ENCODE peak calls at places on chromosomes 3 and 15, in six cellular contexts. One of them, this sample, is unnamed. For H3K27me3, the result is how much of the 10 kb centered on the place peaks cover.

GRCh38 chr15:68644088-68644904 is 65.5 kb downstream of the CORO2B start:
- DNase-seq in naive thymus-derived CD4-positive, alpha-beta T cell: no peak
- DNase-seq in pancreas: no peak
- DNase-seq in mammary epithelial cell: peak
- DNase-seq in endothelial cell of umbilical vein: no peak
- DNase-seq in bronchial epithelial cell: peak
- DNase-seq in this sample: no peak

GRCh38 chr3:5122741-5123706 is 932 bp downstream of the ARL8B start:
- DNase-seq in naive thymus-derived CD4-positive, alpha-beta T cell: no peak
- DNase-seq in pancreas: peak
- DNase-seq in mammary epithelial cell: peak
- DNase-seq in endothelial cell of umbilical vein: peak
- DNase-seq in bronchial epithelial cell: peak
- DNase-seq in this sample: peak

GRCh38 chr3:38521391-38521987 is 25.3 kb downstream of the EXOG start:
- DNase-seq in naive thymus-derived CD4-positive, alpha-beta T cell: peak
- DNase-seq in pancreas: peak
- DNase-seq in mammary epithelial cell: peak
- DNase-seq in endothelial cell of umbilical vein: peak
- DNase-seq in bronchial epithelial cell: peak
- DNase-seq in this sample: peak

GRCh38 chr3:197428117-197428761 is 127.5 kb downstream of the BDH1 start:
- DNase-seq in naive thymus-derived CD4-positive, alpha-beta T cell: no peak
- DNase-seq in pancreas: no peak
- DNase-seq in mammary epithelial cell: peak
- DNase-seq in endothelial cell of umbilical vein: peak
- DNase-seq in bronchial epithelial cell: peak
- DNase-seq in this sample: no peak

GRCh38 chr3:65785065-65785645 is 253.6 kb downstream of the MAGI1 start:
- DNase-seq in naive thymus-derived CD4-positive, alpha-beta T cell: no peak
- DNase-seq in pancreas: no peak
- DNase-seq in mammary epithelial cell: peak
- DNase-seq in endothelial cell of umbilical vein: peak
- DNase-seq in bronchial epithelial cell: peak
- DNase-seq in this sample: no peak

GRCh38 chr15:83110361-83110760 is 2.9 kb downstream of the TM6SF1 start:
- DNase-seq in naive thymus-derived CD4-positive, alpha-beta T cell: no peak
- DNase-seq in pancreas: no peak
- DNase-seq in mammary epithelial cell: no peak
- DNase-seq in endothelial cell of umbilical vein: peak
- DNase-seq in bronchial epithelial cell: no peak
- DNase-seq in this sample: no peak

GRCh38 chr3:60594025-60594424 is 657.2 kb downstream of the FHIT start:
- DNase-seq in naive thymus-derived CD4-positive, alpha-beta T cell: no peak
- DNase-seq in pancreas: peak
- DNase-seq in mammary epithelial cell: peak
- DNase-seq in endothelial cell of umbilical vein: no peak
- DNase-seq in bronchial epithelial cell: peak
- DNase-seq in this sample: no peak

GRCh38 chr3:126998728-126999127 is 15.8 kb downstream of the PLXNA1 start:
- DNase-seq in naive thymus-derived CD4-positive, alpha-beta T cell: no peak
- DNase-seq in pancreas: no peak
- DNase-seq in mammary epithelial cell: no peak
- DNase-seq in endothelial cell of umbilical vein: no peak
- DNase-seq in bronchial epithelial cell: no peak
- DNase-seq in this sample: no peak

GRCh38 chr15:64635486-64635815 is 139.9 kb downstream of the RBPMS2 start:
- DNase-seq in naive thymus-derived CD4-positive, alpha-beta T cell: no peak
- DNase-seq in pancreas: peak
- DNase-seq in mammary epithelial cell: peak
- DNase-seq in endothelial cell of umbilical vein: peak
- DNase-seq in bronchial epithelial cell: peak
- DNase-seq in this sample: peak

GRCh38 chr15:74725241-74725774 is at the start of gene CYP1A1:
- DNase-seq in naive thymus-derived CD4-positive, alpha-beta T cell: no peak
- DNase-seq in pancreas: peak
- DNase-seq in mammary epithelial cell: peak
- DNase-seq in endothelial cell of umbilical vein: no peak
- DNase-seq in bronchial epithelial cell: peak
- DNase-seq in this sample: no peak

GRCh38 chr3:52454235-52454937 is 545 bp upstream of the TNNC1 start:
- DNase-seq in naive thymus-derived CD4-positive, alpha-beta T cell: no peak
- DNase-seq in pancreas: no peak
- DNase-seq in mammary epithelial cell: no peak
- DNase-seq in endothelial cell of umbilical vein: no peak
- DNase-seq in bronchial epithelial cell: no peak
- DNase-seq in this sample: no peak

GRCh38 chr15:40340038-40340739 is 550 bp downstream of the CCDC9B start:
- DNase-seq in naive thymus-derived CD4-positive, alpha-beta T cell: no peak
- DNase-seq in pancreas: peak
- DNase-seq in mammary epithelial cell: no peak
- DNase-seq in endothelial cell of umbilical vein: peak
- DNase-seq in bronchial epithelial cell: no peak
- DNase-seq in this sample: no peak

GRCh38 chr3:23519548-23520208 is 286.1 kb upstream of the UBE2E1 start:
- DNase-seq in naive thymus-derived CD4-positive, alpha-beta T cell: no peak
- DNase-seq in pancreas: no peak
- DNase-seq in mammary epithelial cell: no peak
- DNase-seq in endothelial cell of umbilical vein: no peak
- DNase-seq in bronchial epithelial cell: no peak
- DNase-seq in this sample: no peak

GRCh38 chr15:74901612-74902063 is 5.0 kb downstream of the FAM219B start:
- DNase-seq in naive thymus-derived CD4-positive, alpha-beta T cell: peak
- DNase-seq in pancreas: peak
- DNase-seq in mammary epithelial cell: no peak
- DNase-seq in endothelial cell of umbilical vein: peak
- DNase-seq in bronchial epithelial cell: peak
- DNase-seq in this sample: no peak

GRCh38 chr15:56342653-56343052 is 22.6 kb upstream of the TEX9 start:
- DNase-seq in naive thymus-derived CD4-positive, alpha-beta T cell: no peak
- DNase-seq in pancreas: no peak
- DNase-seq in mammary epithelial cell: peak
- DNase-seq in endothelial cell of umbilical vein: no peak
- DNase-seq in bronchial epithelial cell: peak
- DNase-seq in this sample: no peak

GRCh38 chr3:141740349-141740748 is 2.3 kb downstream of the RNF7 start:
- DNase-seq in naive thymus-derived CD4-positive, alpha-beta T cell: no peak
- DNase-seq in pancreas: no peak
- DNase-seq in mammary epithelial cell: no peak
- DNase-seq in endothelial cell of umbilical vein: peak
- DNase-seq in bronchial epithelial cell: no peak
- DNase-seq in this sample: no peak

GRCh38 chr3:114411292-114411691 is 117.5 kb downstream of the TIGIT start:
- DNase-seq in naive thymus-derived CD4-positive, alpha-beta T cell: no peak
- DNase-seq in pancreas: no peak
- DNase-seq in mammary epithelial cell: no peak
- DNase-seq in endothelial cell of umbilical vein: peak
- DNase-seq in bronchial epithelial cell: no peak
- DNase-seq in this sample: no peak

GRCh38 chr3:157129782-157130137 is 30.2 kb downstream of the CCNL1 start:
- DNase-seq in naive thymus-derived CD4-positive, alpha-beta T cell: no peak
- DNase-seq in pancreas: no peak
- DNase-seq in mammary epithelial cell: peak
- DNase-seq in endothelial cell of umbilical vein: peak
- DNase-seq in bronchial epithelial cell: no peak
- DNase-seq in this sample: no peak

GRCh38 chr3:187738089-187738399 is 7.2 kb downstream of the BCL6 start:
- DNase-seq in naive thymus-derived CD4-positive, alpha-beta T cell: no peak
- DNase-seq in pancreas: no peak
- DNase-seq in mammary epithelial cell: no peak
- DNase-seq in endothelial cell of umbilical vein: no peak
- DNase-seq in bronchial epithelial cell: no peak
- DNase-seq in this sample: no peak
- H3K4me3 ChIP-seq in naive thymus-derived CD4-positive, alpha-beta T cell: peak
- H3K4me3 ChIP-seq in pancreas: peak
- H3K4me3 ChIP-seq in mammary epithelial cell: peak
- H3K4me3 ChIP-seq in endothelial cell of umbilical vein: peak
- H3K4me3 ChIP-seq in bronchial epithelial cell: peak
- H3K4me3 ChIP-seq in this sample: peak

GRCh38 chr15:37107071-37107753 is 6.9 kb upstream of the MEIS2 start:
- DNase-seq in naive thymus-derived CD4-positive, alpha-beta T cell: no peak
- DNase-seq in pancreas: no peak
- DNase-seq in mammary epithelial cell: no peak
- DNase-seq in endothelial cell of umbilical vein: no peak
- DNase-seq in bronchial epithelial cell: no peak
- DNase-seq in this sample: no peak

GRCh38 chr15:37108725-37109124 is 8.4 kb upstream of the MEIS2 start:
- DNase-seq in naive thymus-derived CD4-positive, alpha-beta T cell: no peak
- DNase-seq in pancreas: no peak
- DNase-seq in mammary epithelial cell: no peak
- DNase-seq in endothelial cell of umbilical vein: no peak
- DNase-seq in bronchial epithelial cell: no peak
- DNase-seq in this sample: no peak

GRCh38 chr15:37106490-37107001 is 6.2 kb upstream of the MEIS2 start:
- DNase-seq in naive thymus-derived CD4-positive, alpha-beta T cell: no peak
- DNase-seq in pancreas: no peak
- DNase-seq in mammary epithelial cell: no peak
- DNase-seq in endothelial cell of umbilical vein: peak
- DNase-seq in bronchial epithelial cell: no peak
- DNase-seq in this sample: no peak

GRCh38 chr15:37109151-37109912 is 9.0 kb upstream of the MEIS2 start:
- DNase-seq in naive thymus-derived CD4-positive, alpha-beta T cell: no peak
- DNase-seq in pancreas: no peak
- DNase-seq in mammary epithelial cell: no peak
- DNase-seq in endothelial cell of umbilical vein: no peak
- DNase-seq in bronchial epithelial cell: no peak
- DNase-seq in this sample: no peak

GRCh38 chr15:37107754-37108724 is 7.7 kb upstream of the MEIS2 start:
- DNase-seq in naive thymus-derived CD4-positive, alpha-beta T cell: no peak
- DNase-seq in pancreas: no peak
- DNase-seq in mammary epithelial cell: no peak
- DNase-seq in endothelial cell of umbilical vein: no peak
- DNase-seq in bronchial epithelial cell: no peak
- DNase-seq in this sample: no peak
- H3K27me3 ChIP-seq in naive thymus-derived CD4-positive, alpha-beta T cell: under half
- H3K27me3 ChIP-seq in pancreas: under half
- H3K27me3 ChIP-seq in mammary epithelial cell: under half
- H3K27me3 ChIP-seq in endothelial cell of umbilical vein: half or more
- H3K27me3 ChIP-seq in bronchial epithelial cell: under half
- H3K27me3 ChIP-seq in this sample: half or more

GRCh38 chr3:73409405-73409804 is 215.3 kb downstream of the PDZRN3 start:
- DNase-seq in naive thymus-derived CD4-positive, alpha-beta T cell: no peak
- DNase-seq in pancreas: no peak
- DNase-seq in mammary epithelial cell: no peak
- DNase-seq in endothelial cell of umbilical vein: no peak
- DNase-seq in bronchial epithelial cell: no peak
- DNase-seq in this sample: no peak

GRCh38 chr3:73411545-73411944 is 213.2 kb downstream of the PDZRN3 start:
- DNase-seq in naive thymus-derived CD4-positive, alpha-beta T cell: no peak
- DNase-seq in pancreas: no peak
- DNase-seq in mammary epithelial cell: no peak
- DNase-seq in endothelial cell of umbilical vein: no peak
- DNase-seq in bronchial epithelial cell: no peak
- DNase-seq in this sample: no peak

GRCh38 chr3:73405853-73406252 is 218.9 kb downstream of the PDZRN3 start:
- DNase-seq in naive thymus-derived CD4-positive, alpha-beta T cell: no peak
- DNase-seq in pancreas: no peak
- DNase-seq in mammary epithelial cell: no peak
- DNase-seq in endothelial cell of umbilical vein: no peak
- DNase-seq in bronchial epithelial cell: no peak
- DNase-seq in this sample: no peak

GRCh38 chr3:73407572-73407971 is 217.2 kb downstream of the PDZRN3 start:
- DNase-seq in naive thymus-derived CD4-positive, alpha-beta T cell: no peak
- DNase-seq in pancreas: no peak
- DNase-seq in mammary epithelial cell: no peak
- DNase-seq in endothelial cell of umbilical vein: no peak
- DNase-seq in bronchial epithelial cell: no peak
- DNase-seq in this sample: no peak

GRCh38 chr3:73408597-73408996 is 216.1 kb downstream of the PDZRN3 start:
- DNase-seq in naive thymus-derived CD4-positive, alpha-beta T cell: no peak
- DNase-seq in pancreas: no peak
- DNase-seq in mammary epithelial cell: no peak
- DNase-seq in endothelial cell of umbilical vein: no peak
- DNase-seq in bronchial epithelial cell: no peak
- DNase-seq in this sample: no peak
- H3K4me3 ChIP-seq in naive thymus-derived CD4-positive, alpha-beta T cell: no peak
- H3K4me3 ChIP-seq in pancreas: no peak
- H3K4me3 ChIP-seq in mammary epithelial cell: no peak
- H3K4me3 ChIP-seq in endothelial cell of umbilical vein: no peak
- H3K4me3 ChIP-seq in bronchial epithelial cell: no peak
- H3K4me3 ChIP-seq in this sample: no peak

DNA sequence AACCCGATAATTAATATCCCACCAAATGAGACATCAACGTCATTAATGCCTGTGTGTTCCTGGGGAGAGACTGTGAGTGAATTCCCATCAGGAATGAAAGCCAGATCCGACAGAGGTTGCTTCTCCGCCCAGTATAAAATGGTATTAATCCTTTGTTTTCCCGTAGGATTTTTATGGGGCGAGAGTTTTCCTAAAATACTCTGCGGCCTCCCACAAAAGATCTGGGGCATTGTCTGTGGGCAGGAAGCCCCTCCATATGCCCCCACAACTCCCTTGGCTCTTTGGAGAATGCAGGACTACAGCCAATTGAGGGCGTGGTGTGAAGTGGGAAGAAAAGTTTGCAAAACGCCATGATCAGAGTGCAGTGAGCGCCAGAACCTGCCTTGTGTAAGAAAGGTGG is 26.7 kb downstream of the ZIC4 start:
- DNase-seq in naive thymus-derived CD4-positive, alpha-beta T cell: no peak
- DNase-seq in pancreas: no peak
- DNase-seq in mammary epithelial cell: no peak
- DNase-seq in endothelial cell of umbilical vein: no peak
- DNase-seq in bronchial epithelial cell: no peak
- DNase-seq in this sample: no peak
- H3K27me3 ChIP-seq in naive thymus-derived CD4-positive, alpha-beta T cell: under half
- H3K27me3 ChIP-seq in pancreas: under half
- H3K27me3 ChIP-seq in mammary epithelial cell: half or more
- H3K27me3 ChIP-seq in endothelial cell of umbilical vein: half or more
- H3K27me3 ChIP-seq in bronchial epithelial cell: under half
- H3K27me3 ChIP-seq in this sample: half or more

GRCh38 chr15:33915571-33916407 is 52.5 kb upstream of the CHRM5 start:
- DNase-seq in naive thymus-derived CD4-positive, alpha-beta T cell: no peak
- DNase-seq in pancreas: no peak
- DNase-seq in mammary epithelial cell: peak
- DNase-seq in endothelial cell of umbilical vein: no peak
- DNase-seq in bronchial epithelial cell: peak
- DNase-seq in this sample: no peak
- H3K4me3 ChIP-seq in naive thymus-derived CD4-positive, alpha-beta T cell: no peak
- H3K4me3 ChIP-seq in pancreas: no peak
- H3K4me3 ChIP-seq in mammary epithelial cell: no peak
- H3K4me3 ChIP-seq in endothelial cell of umbilical vein: no peak
- H3K4me3 ChIP-seq in bronchial epithelial cell: no peak
- H3K4me3 ChIP-seq in this sample: no peak

DNA sequence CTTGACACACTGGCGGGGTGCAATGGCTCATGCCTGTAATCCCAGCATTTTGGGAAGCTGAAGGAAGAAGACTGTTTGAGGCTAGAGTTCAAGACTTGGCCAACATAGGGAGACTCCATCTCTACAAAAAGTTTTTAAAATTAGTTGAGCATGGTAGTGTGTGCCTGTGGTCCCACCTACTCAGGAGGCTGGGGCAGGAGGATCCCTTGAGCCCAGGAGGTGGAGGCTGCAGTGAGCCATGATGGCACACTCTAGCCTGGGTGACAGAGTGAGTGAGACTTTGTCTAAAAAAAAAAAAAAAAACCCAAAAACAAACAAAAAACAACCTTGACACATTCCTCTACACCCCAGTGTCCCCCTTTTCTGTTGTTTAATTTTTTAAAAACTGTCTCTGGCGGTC is 4.0 kb upstream of the ITPKA start:
- DNase-seq in naive thymus-derived CD4-positive, alpha-beta T cell: no peak
- DNase-seq in pancreas: no peak
- DNase-seq in mammary epithelial cell: no peak
- DNase-seq in endothelial cell of umbilical vein: no peak
- DNase-seq in bronchial epithelial cell: no peak
- DNase-seq in this sample: no peak
- H3K27me3 ChIP-seq in naive thymus-derived CD4-positive, alpha-beta T cell: under half
- H3K27me3 ChIP-seq in pancreas: under half
- H3K27me3 ChIP-seq in mammary epithelial cell: under half
- H3K27me3 ChIP-seq in endothelial cell of umbilical vein: under half
- H3K27me3 ChIP-seq in bronchial epithelial cell: under half
- H3K27me3 ChIP-seq in this sample: under half

This sample was measured in kidney epithelial cell.